ENCODE peak calls at places on chromosome 13, in six cellular contexts. H, D, G, R, P and J are unnamed samples.

GRCh38 chr13:79904581-79904980 is 423.6 kb downstream of the NDFIP2 start:
- DNase-seq in G (no peak), R (no peak), D (no peak), H (no peak), P (no peak), J (no peak)

GRCh38 chr13:27632214-27632613 is 10.5 kb downstream of the POLR1D start:
- DNase-seq in H (no peak), D (no peak), P (no peak), R (no peak), G (no peak), J (no peak)

GRCh38 chr13:99221567-99222239 is 21.0 kb downstream of the UBAC2 start:
- DNase-seq in P (no peak), R (peak; percentile 50), H (no peak), D (no peak), G (no peak), J (no peak)

GRCh38 chr13:89862691-89863036 is 1484.8 kb upstream of the MIR17HG start:
- DNase-seq in G (no peak), R (no peak), D (no peak), H (no peak), P (no peak), J (no peak)

GRCh38 chr13:108595416-108596257 is 33.8 kb upstream of the MYO16 start:
- DNase-seq in R (no peak), P (no peak), H (no peak), D (no peak), G (no peak), J (no peak)

GRCh38 chr13:100388923-100389322 is 199.7 kb downstream of the GGACT start:
- DNase-seq in G (no peak), H (no peak), R (no peak), D (no peak), P (no peak), J (no peak)

GRCh38 chr13:48975926-48976676 is 389 bp downstream of the FNDC3A start:
- DNase-seq in G (peak; percentile 94), H (peak; percentile 88), P (peak; percentile 62), D (peak; percentile 39), R (peak; percentile 95), J (peak; percentile 82)

GRCh38 chr13:26837997-26838396 is 77.4 kb upstream of the GPR12 start:
- DNase-seq in R (no peak), G (no peak), D (no peak), H (no peak), P (no peak), J (no peak)

GRCh38 chr13:31043891-31044657 is 111.6 kb downstream of the TEX26 start:
- DNase-seq in R (peak; percentile 97), P (peak; percentile 3), G (peak; percentile 86), D (peak; percentile 57), H (peak; percentile 84), J (peak; percentile 73)

GRCh38 chr13:114010401-114011101 is 36.7 kb upstream of the C13orf46 start:
- DNase-seq in R (no peak), D (no peak), G (peak; percentile 32), P (no peak), H (no peak), J (no peak)

GRCh38 chr13:89214115-89214514 is 1542.9 kb downstream of the SLITRK5 start:
- DNase-seq in H (no peak), G (no peak), R (no peak), P (no peak), D (no peak), J (no peak)

GRCh38 chr13:106619688-106620555 is 52.0 kb upstream of the ARGLU1 start:
- DNase-seq in G (no peak), P (peak; percentile 37), R (no peak), D (peak; percentile 32), H (peak; percentile 45), J (peak; percentile 54)